ENCODE peak calls at places on chromosomes 12 and 14, in eight cellular contexts. N is GM12878, X is astrocyte, Q is lung, A is heart right ventricle, O is psoas muscle, P is neural progenitor cell, F is ovary. S is an unnamed sample.

GRCh38 chr12:95326450-95326849 is 108.8 kb downstream of the VEZT start:
- DNase-seq in N (no peak), X (peak; percentile 73), Q (no peak), A (no peak), O (no peak), P (no peak), F (no peak), S (no peak)

GRCh38 chr12:124884587-124885438 is 21.1 kb upstream of the SCARB1 start:
- DNase-seq in N (no peak), X (no peak), Q (no peak), A (no peak), O (no peak), P (peak; percentile 43), F (no peak), S (peak; percentile 75)

GRCh38 chr12:46187023-46187422 is 81.8 kb downstream of the SLC38A1 start:
- DNase-seq in N (no peak), X (peak; percentile 91), Q (peak; percentile 61), A (peak; percentile 52), O (no peak), P (no peak), F (no peak), S (peak; percentile 57)

GRCh38 chr12:82671673-82672195 is 15.0 kb upstream of the TMTC2 start:
- DNase-seq in N (no peak), X (no peak), Q (no peak), A (no peak), O (no peak), P (no peak), F (no peak), S (no peak)

GRCh38 chr12:123141615-123142517 is 9.0 kb downstream of the PITPNM2 start:
- DNase-seq in N (no peak), X (peak; percentile 90), Q (peak; percentile 69), A (peak; percentile 62), O (no peak), P (peak; percentile 28), F (peak; percentile 84), S (peak; percentile 69)

GRCh38 chr12:21989819-21990412 is 48.7 kb upstream of the ABCC9 start:
- DNase-seq in N (no peak), X (peak; percentile 8), Q (no peak), A (no peak), O (no peak), P (no peak), F (no peak), S (no peak)

GRCh38 chr14:90815817-90816662 is at the start of gene TTC7B:
- DNase-seq in N (no peak), X (no peak), Q (no peak), A (no peak), O (peak; percentile 78), P (peak; percentile 86), F (peak; percentile 49), S (peak; percentile 47)

GRCh38 chr12:27975222-27976136 is 2.9 kb upstream of the PTHLH start:
- DNase-seq in N (no peak), X (peak; percentile 66), Q (no peak), A (peak; percentile 17), O (no peak), P (peak; percentile 83), F (peak; percentile 18), S (peak; percentile 4)

GRCh38 chr12:115387392-115387791 is 703.4 kb upstream of the TBX3 start:
- DNase-seq in N (no peak), X (no peak), Q (no peak), A (no peak), O (no peak), P (no peak), F (no peak), S (no peak)

DNA sequence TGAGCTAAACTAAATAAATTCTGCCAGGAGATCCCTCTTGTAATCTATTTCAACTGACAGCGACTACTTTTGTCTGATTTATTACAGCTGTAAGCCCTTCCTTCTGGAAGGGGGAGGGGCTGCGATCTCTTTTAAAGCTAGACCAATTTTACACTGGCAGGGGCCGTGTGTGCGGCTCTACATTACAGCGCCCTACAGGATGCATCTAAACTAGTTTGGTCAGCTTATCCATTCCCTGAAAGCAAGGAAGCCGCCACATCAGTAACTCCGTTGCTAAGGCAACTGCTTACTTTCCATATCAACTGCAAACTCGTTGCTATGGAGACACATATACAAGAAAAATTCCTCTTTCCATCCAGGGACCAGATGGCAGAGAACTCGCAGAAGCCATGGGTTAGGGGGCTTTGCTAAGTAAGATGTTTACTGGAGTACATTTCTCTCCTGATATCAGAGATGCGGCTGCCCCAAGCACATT is 17.4 kb downstream of the FOXN3 start:
- DNase-seq in N (no peak), X (peak; percentile 86), Q (no peak), A (peak; percentile 38), O (no peak), P (peak; percentile 56), F (no peak), S (peak; percentile 61)
- TF ChIP-seq CTCF in N (no peak), X (no peak), Q (no peak), A (no peak), O (no peak), P (no peak), F (no peak), S (no peak)

GRCh38 chr14:60648169-60648933 is 926 bp downstream of the SIX1 start:
- DNase-seq in N (no peak), X (no peak), Q (no peak), A (no peak), O (peak; percentile 73), P (peak; percentile 55), F (no peak), S (no peak)
- H3K4me3 ChIP-seq in N (peak overlapping the region; percentile 33), X (peak overlapping the region; percentile 69), Q (no peak overlapping the region), A (peak overlapping the region; percentile 53), O (peak overlapping the region; percentile 91), P (peak overlapping the region; percentile 43), F (peak overlapping the region; percentile 25), S (peak overlapping the region; percentile 24)

GRCh38 chr12:112349440-112349839 is 32.8 kb downstream of the HECTD4 start:
- DNase-seq in N (no peak), X (no peak), Q (no peak), A (no peak), O (no peak), P (no peak), F (no peak), S (no peak)
- H3K27ac ChIP-seq in N (no peak overlapping the region), X (no peak overlapping the region), Q (no peak overlapping the region), A (no peak overlapping the region), O (no peak overlapping the region), P (no peak overlapping the region), F (no peak overlapping the region), S (no peak overlapping the region)

DNA sequence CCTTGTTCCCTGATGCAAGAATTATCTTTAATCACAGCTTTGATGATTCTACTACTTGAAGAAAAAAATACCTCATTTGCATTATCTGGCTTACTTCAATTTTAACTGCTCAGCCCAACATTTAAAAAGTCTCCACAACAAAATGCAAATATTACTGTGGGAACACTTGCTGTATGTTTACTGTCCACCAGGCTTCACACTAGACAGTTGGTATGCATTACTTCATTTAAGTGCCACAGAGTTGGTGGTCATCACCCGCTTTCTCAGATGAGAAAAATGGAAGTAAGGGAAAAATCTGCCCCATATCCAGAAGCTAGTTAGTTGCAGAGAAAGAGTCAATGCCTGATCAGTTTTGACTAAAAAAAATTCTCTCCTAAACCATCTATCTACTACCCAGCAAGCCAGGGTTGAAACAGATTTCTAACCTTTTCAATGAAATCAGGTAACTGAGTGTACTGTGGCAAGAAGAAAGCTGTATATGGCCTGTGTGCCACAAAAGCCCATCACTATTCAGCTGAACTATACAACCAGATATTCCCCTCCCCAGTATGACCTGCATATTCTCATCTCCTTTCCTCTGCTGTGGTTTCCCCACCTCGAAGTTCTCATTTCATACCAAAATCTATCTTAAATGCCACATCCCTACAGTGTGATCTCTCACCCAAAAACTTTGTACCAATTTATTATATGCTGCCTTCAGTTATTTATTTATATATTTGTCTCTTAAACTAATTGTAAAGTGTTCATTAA is 90.3 kb downstream of the ATP2B1 start:
- DNase-seq in N (no peak), X (no peak), Q (no peak), A (no peak), O (no peak), P (no peak), F (no peak), S (no peak)
- TF ChIP-seq CTCF in N (no peak), X (no peak), Q (no peak), A (no peak), O (no peak), P (no peak), F (no peak), S (no peak)

GRCh38 chr12:12900786-12901157 is 9.4 kb downstream of the GPRC5A start:
- DNase-seq in N (no peak), X (no peak), Q (no peak), A (no peak), O (no peak), P (no peak), F (no peak), S (no peak)
- H3K4me3 ChIP-seq in N (no peak overlapping the region), X (no peak overlapping the region), Q (no peak overlapping the region), A (no peak overlapping the region), O (no peak overlapping the region), P (no peak overlapping the region), F (no peak overlapping the region), S (no peak overlapping the region)

DNA sequence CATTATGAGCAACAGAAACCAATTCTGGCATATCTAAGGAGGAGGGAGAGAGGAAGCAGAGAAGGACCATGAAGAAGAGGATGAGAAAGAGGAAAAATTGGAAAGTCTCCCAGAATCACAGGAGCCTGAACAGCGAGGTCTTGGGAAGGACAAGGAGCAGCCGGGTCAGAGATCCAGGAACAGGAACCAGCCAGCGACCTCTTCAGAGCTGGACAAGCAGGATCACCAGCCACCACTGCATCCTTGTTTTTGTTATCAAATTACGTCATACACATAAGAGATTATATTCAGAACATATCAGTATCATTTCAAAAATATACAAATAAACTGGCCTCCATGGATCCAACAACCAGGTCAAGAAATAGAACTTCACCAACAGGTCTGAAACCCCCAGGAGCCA is 22.1 kb upstream of the BDKRB2 start:
- DNase-seq in N (no peak), X (no peak), Q (no peak), A (no peak), O (no peak), P (no peak), F (no peak), S (no peak)
- H3K27ac ChIP-seq in N (no peak overlapping the region), X (no peak overlapping the region), Q (no peak overlapping the region), A (no peak overlapping the region), O (no peak overlapping the region), P (no peak overlapping the region), F (no peak overlapping the region), S (peak overlapping the region; percentile 18)

DNA sequence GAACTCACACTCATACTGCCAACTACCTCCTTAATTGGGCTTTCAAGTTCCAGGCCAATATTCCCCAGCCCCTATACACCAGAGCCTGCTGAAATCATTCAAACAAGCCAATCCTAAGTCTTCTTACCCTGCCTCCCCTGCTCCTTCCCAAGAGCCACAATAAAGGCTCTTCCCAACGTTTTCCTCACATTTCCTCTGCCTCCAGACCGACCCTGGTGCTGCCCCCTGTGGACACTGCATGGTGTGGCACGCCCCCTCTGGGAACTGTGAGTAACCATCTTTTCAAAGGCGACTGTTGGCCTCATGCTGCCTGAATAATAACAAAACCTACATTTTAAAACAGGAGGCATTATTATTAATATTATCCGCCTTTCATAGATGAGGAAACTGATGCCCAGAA is 111.6 kb upstream of the NOS1 start:
- DNase-seq in N (no peak), X (no peak), Q (no peak), A (no peak), O (no peak), P (peak; percentile 83), F (no peak), S (peak; percentile 49)
- TF ChIP-seq CTCF in N (peak; percentile 32), X (peak; percentile 18), Q (no peak), A (no peak), O (peak; percentile 41), P (peak; percentile 87), F (no peak), S (peak; percentile 35)